ENCODE peak calls at places on chromosomes 4 and X, in eight cellular contexts. H, R, K, D, N, Q, F and I are unnamed samples.
A peak's percentile ranks its signal among the peaks of the same experiment; 100 is the strongest.

GRCh38 chr4:169341490-169341889 is 70.7 kb upstream of the SH3RF1 start:
- DNase-seq in Q (no peak), R (no peak), F (no peak), N (no peak), K (no peak), D (no peak), H (peak; percentile 44), I (no peak)

GRCh38 chr4:41069838-41070237 is 144.5 kb downstream of the APBB2 start:
- DNase-seq in R (no peak), Q (no peak), F (no peak), N (no peak), K (no peak), D (no peak), H (no peak), I (no peak)

GRCh38 chr4:8908206-8908893 is 36.7 kb upstream of the HMX1 start:
- DNase-seq in F (no peak), R (peak; percentile 10), D (no peak), K (no peak), H (no peak), N (no peak), Q (no peak), I (peak; percentile 67)

GRCh38 chr4:53068755-53069154 is 206.6 kb downstream of the RASL11B start:
- DNase-seq in H (peak; percentile 44), R (no peak), N (no peak), Q (no peak), K (no peak), D (no peak), F (no peak), I (no peak)

GRCh38 chrX:111039606-111040005 is 56.4 kb upstream of the PAK3 start:
- DNase-seq in R (no peak), N (no peak), Q (no peak), H (no peak), K (no peak), F (no peak), D (no peak), I (no peak)

GRCh38 chrX:13763489-13763888 is 28.9 kb downstream of the OFD1 start:
- DNase-seq in R (no peak), H (no peak), F (no peak), N (no peak), Q (peak; percentile 39), K (no peak), D (no peak), I (no peak)

GRCh38 chr4:76197001-76197743 is 16.5 kb downstream of the SCARB2 start:
- DNase-seq in H (peak; percentile 57), R (no peak), Q (no peak), F (no peak), K (no peak), D (no peak), N (no peak), I (no peak)

GRCh38 chr4:36904823-36905222 is 339.7 kb upstream of the NWD2 start:
- DNase-seq in K (no peak), R (no peak), F (no peak), Q (no peak), N (no peak), H (no peak), D (no peak), I (no peak)

GRCh38 chr4:7021930-7022658 is 21.1 kb upstream of the TADA2B start:
- DNase-seq in H (peak; percentile 99), R (no peak), N (peak; percentile 94), D (no peak), F (no peak), K (peak; percentile 40), Q (no peak), I (no peak)

GRCh38 chr4:5478116-5478515 is 230.2 kb downstream of the EVC2 start:
- DNase-seq in N (no peak), R (no peak), D (no peak), K (no peak), H (no peak), Q (no peak), F (no peak), I (peak; percentile 2)

GRCh38 chr4:17544205-17544604 is 29.2 kb downstream of the CLRN2 start:
- DNase-seq in R (no peak), H (peak; percentile 16), F (peak; percentile 43), D (no peak), N (no peak), Q (peak; percentile 85), K (no peak), I (no peak)

GRCh38 chrX:87664381-87664780 is 146.8 kb downstream of the KLHL4 start:
- DNase-seq in F (no peak), N (no peak), H (no peak), K (no peak), R (no peak), D (no peak), Q (no peak), I (no peak)